ENCODE peak calls at places on chromosomes 6 and 20, in four cellular contexts. One of them, this sample, is unnamed.

GRCh38 chr20:38127920-38128528 is 37.0 kb downstream of the TGM2 start:
- DNase-seq in HCT116: no peak
- DNase-seq in GM12878: no peak
- DNase-seq in A549: no peak
- DNase-seq in this sample: no peak

GRCh38 chr20:20820104-20820503 is 107.7 kb upstream of the RALGAPA2 start:
- DNase-seq in HCT116: peak
- DNase-seq in A549: peak
- DNase-seq in GM12878: no peak
- DNase-seq in this sample: peak

GRCh38 chr6:119517428-119517827 is 167.9 kb upstream of the MAN1A1 start:
- DNase-seq in HCT116: no peak
- DNase-seq in A549: no peak
- DNase-seq in GM12878: no peak
- DNase-seq in this sample: no peak

GRCh38 chr6:12990162-12990561 is 273.6 kb downstream of the PHACTR1 start:
- DNase-seq in GM12878: no peak
- DNase-seq in HCT116: no peak
- DNase-seq in A549: no peak
- DNase-seq in this sample: no peak

GRCh38 chr6:71123051-71123450 is 165.6 kb upstream of the OGFRL1 start:
- DNase-seq in A549: no peak
- DNase-seq in GM12878: no peak
- DNase-seq in HCT116: no peak
- DNase-seq in this sample: no peak

GRCh38 chr6:66429220-66429619 is 722.2 kb upstream of the EYS start:
- DNase-seq in HCT116: no peak
- DNase-seq in A549: no peak
- DNase-seq in GM12878: no peak
- DNase-seq in this sample: peak

GRCh38 chr20:8664778-8665177 is 404.1 kb upstream of the PLCB4 start:
- DNase-seq in A549: peak
- DNase-seq in GM12878: no peak
- DNase-seq in HCT116: peak
- DNase-seq in this sample: no peak

GRCh38 chr6:2695464-2696095 is 55.1 kb downstream of the MYLK4 start:
- DNase-seq in A549: peak
- DNase-seq in GM12878: no peak
- DNase-seq in HCT116: peak
- DNase-seq in this sample: no peak

GRCh38 chr6:14108571-14109410 is 8.8 kb upstream of the CD83 start:
- DNase-seq in HCT116: no peak
- DNase-seq in A549: no peak
- DNase-seq in GM12878: peak
- DNase-seq in this sample: no peak

GRCh38 chr20:57698191-57698866 is 11.5 kb downstream of the PMEPA1 start:
- DNase-seq in HCT116: peak
- DNase-seq in GM12878: no peak
- DNase-seq in A549: peak
- DNase-seq in this sample: peak

GRCh38 chr6:135087403-135087802 is 32.8 kb upstream of the HBS1L start:
- DNase-seq in HCT116: no peak
- DNase-seq in GM12878: no peak
- DNase-seq in A549: peak
- DNase-seq in this sample: no peak
- TF ChIP-seq CTCF in HCT116: peak
- TF ChIP-seq CTCF in GM12878: peak
- TF ChIP-seq CTCF in A549: no peak
- TF ChIP-seq CTCF in this sample: no peak

DNA sequence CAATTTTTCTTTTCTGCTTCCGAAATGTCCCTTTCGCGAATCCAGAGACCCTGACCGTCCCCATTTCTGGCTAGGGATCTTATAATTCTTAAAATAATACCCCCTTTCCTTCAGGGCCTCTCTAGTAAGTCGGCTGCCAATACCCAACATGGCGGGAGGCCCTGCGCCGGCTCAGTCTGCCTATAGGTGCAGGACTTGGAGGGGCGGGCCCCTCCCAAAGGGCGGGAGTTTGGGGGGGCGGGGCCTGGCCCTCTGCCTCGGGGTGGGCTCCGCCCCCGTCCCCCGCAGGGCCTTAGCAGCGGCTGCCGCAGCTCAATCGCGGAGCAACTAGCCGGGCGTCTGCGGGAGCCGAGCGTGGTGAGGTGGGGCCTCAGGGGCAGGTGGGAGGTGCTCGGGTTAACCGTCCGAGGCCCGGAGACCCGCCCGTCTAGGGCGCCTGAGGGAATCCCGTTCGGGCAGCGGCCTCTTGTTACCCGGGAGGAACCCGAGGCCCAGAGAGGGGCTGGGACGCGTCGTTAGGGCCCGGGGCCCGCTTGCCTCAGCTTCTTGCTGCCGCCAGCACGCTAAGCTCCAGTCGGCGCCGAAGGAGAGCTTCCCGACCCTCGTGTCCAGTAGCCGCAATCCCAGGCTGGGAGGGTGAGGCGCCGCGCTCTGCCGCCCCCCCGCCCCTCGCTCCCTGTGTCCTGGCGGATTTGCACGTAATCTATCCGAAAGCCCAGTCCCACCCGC is at the start of gene CEP250:
- DNase-seq in A549: peak
- DNase-seq in GM12878: peak
- DNase-seq in HCT116: peak
- DNase-seq in this sample: peak
- TF ChIP-seq REST in A549: no peak
- TF ChIP-seq REST in GM12878: no peak
- TF ChIP-seq REST in HCT116: no peak
- TF ChIP-seq REST in this sample: no peak

DNA sequence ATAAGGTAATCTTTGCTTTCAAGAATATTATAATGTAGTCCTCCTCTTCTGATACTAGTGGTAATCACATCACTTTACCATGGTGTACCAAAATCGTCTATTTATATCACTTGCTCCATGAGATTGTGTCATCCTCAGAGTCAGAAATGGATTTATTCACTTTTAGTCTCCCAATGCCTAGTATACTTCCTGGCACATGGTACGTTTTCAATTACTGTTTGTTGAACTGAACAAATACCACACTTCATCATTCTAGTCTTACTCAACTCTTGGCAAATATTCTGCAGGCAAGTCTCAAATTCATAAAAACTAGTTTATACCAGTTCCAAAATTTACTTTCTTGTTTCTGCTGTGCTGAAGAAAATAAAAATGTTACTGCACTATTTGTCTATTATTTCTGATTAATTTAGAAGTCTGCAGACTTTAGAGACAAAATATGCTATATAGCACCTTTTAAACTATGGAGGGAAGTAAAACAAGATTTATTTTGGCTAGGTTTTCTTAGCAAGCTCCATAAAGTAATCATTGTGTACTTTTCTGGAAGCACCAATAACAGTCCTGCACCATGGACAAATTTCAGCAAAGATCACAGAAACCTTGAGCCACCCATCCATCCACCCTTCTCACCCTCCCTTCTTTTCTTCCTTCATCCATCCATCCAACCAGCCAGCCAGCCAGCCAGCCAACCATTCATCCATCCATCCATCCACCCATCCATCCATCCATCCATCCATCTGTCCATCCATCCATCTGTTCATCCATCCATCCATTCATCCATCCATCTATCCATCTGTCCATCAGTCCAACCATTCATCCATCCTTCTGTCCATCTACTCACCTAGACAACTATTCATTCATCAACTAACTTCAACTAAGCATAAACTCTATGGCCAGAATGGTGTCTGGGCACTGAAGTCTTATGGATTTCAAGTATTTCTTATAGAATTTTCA is 102.1 kb upstream of the STMND1 start:
- DNase-seq in A549: peak
- DNase-seq in HCT116: no peak
- DNase-seq in GM12878: no peak
- DNase-seq in this sample: no peak
- TF ChIP-seq MAX in A549: no peak
- TF ChIP-seq MAX in HCT116: no peak
- TF ChIP-seq MAX in GM12878: no peak
- TF ChIP-seq MAX in this sample: peak

DNA sequence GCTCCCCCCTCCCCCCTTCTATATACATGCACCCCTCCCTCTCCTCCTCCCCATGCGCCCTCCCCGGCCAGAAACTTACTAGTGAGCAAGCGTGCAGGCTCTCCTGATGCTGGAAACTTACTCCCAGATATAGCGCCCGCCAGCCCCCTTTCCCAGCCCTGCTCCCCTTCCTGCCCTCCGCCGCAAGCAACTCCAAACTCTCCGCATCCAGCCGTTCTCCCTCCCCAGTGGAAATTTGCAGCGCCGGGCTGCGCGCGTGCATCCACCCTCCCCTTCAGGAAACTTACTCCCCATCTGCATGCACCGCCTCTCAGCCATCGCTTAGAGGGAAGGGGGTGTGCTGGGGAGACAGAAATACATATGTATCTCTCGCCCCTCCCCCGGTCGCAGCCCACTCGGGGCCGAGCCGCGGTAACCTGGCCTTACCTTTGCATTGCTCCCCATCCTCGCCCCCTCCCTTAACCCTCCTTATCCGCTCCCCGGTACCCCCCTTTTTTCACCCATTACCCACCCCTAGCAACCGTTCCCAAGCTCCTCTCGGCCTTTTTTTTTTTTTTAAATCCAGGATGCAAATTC is at the start of gene TRERF1:
- DNase-seq in GM12878: no peak
- DNase-seq in A549: peak
- DNase-seq in HCT116: peak
- DNase-seq in this sample: peak
- TF ChIP-seq CTCF in GM12878: no peak
- TF ChIP-seq CTCF in A549: no peak
- TF ChIP-seq CTCF in HCT116: no peak
- TF ChIP-seq CTCF in this sample: no peak